ENCODE peak calls at places on chromosomes 1 and 21, in eight cellular contexts. One of them, this sample, is unnamed.

GRCh38 chr1:179366093-179366800 is 476 bp downstream of the AXDND1 start:
- DNase-seq in HCT116: no peak
- DNase-seq in fibroblast of lung: peak; percentile 17
- DNase-seq in mesothelial cell of epicardium: no peak
- DNase-seq in brain microvascular endothelial cell: no peak
- DNase-seq in astrocyte of the spinal cord: peak; percentile 21
- DNase-seq in fibroblast of pulmonary artery: peak; percentile 11
- DNase-seq in left ventricle myocardium inferior: no peak
- DNase-seq in this sample: no peak

GRCh38 chr1:97651201-97651600 is 269.6 kb downstream of the DPYD start:
- DNase-seq in HCT116: no peak
- DNase-seq in fibroblast of lung: peak; percentile 69
- DNase-seq in mesothelial cell of epicardium: no peak
- DNase-seq in brain microvascular endothelial cell: no peak
- DNase-seq in astrocyte of the spinal cord: no peak
- DNase-seq in fibroblast of pulmonary artery: no peak
- DNase-seq in left ventricle myocardium inferior: no peak
- DNase-seq in this sample: no peak

GRCh38 chr1:53319296-53320101 is 8.4 kb downstream of the LRP8 start:
- DNase-seq in HCT116: no peak
- DNase-seq in fibroblast of lung: no peak
- DNase-seq in mesothelial cell of epicardium: no peak
- DNase-seq in brain microvascular endothelial cell: no peak
- DNase-seq in astrocyte of the spinal cord: no peak
- DNase-seq in fibroblast of pulmonary artery: no peak
- DNase-seq in left ventricle myocardium inferior: no peak
- DNase-seq in this sample: no peak

GRCh38 chr1:220371324-220371723 is 99.1 kb upstream of the RAB3GAP2 start:
- DNase-seq in HCT116: peak; percentile 10
- DNase-seq in fibroblast of lung: no peak
- DNase-seq in mesothelial cell of epicardium: no peak
- DNase-seq in brain microvascular endothelial cell: no peak
- DNase-seq in astrocyte of the spinal cord: no peak
- DNase-seq in fibroblast of pulmonary artery: no peak
- DNase-seq in left ventricle myocardium inferior: no peak
- DNase-seq in this sample: no peak

GRCh38 chr21:46000182-46000730 is 18.7 kb downstream of the COL6A1 start:
- DNase-seq in HCT116: no peak
- DNase-seq in fibroblast of lung: no peak
- DNase-seq in mesothelial cell of epicardium: no peak
- DNase-seq in brain microvascular endothelial cell: no peak
- DNase-seq in astrocyte of the spinal cord: no peak
- DNase-seq in fibroblast of pulmonary artery: no peak
- DNase-seq in left ventricle myocardium inferior: peak; percentile 17
- DNase-seq in this sample: no peak

GRCh38 chr1:107530543-107530942 is 389.7 kb downstream of the NTNG1 start:
- DNase-seq in HCT116: no peak
- DNase-seq in fibroblast of lung: peak; percentile 69
- DNase-seq in mesothelial cell of epicardium: no peak
- DNase-seq in brain microvascular endothelial cell: no peak
- DNase-seq in astrocyte of the spinal cord: peak; percentile 13
- DNase-seq in fibroblast of pulmonary artery: no peak
- DNase-seq in left ventricle myocardium inferior: no peak
- DNase-seq in this sample: no peak

GRCh38 chr1:145846191-145846590 is 761 bp downstream of the NUDT17 start:
- DNase-seq in HCT116: no peak
- DNase-seq in fibroblast of lung: peak; percentile 23
- DNase-seq in mesothelial cell of epicardium: no peak
- DNase-seq in brain microvascular endothelial cell: no peak
- DNase-seq in astrocyte of the spinal cord: peak; percentile 32
- DNase-seq in fibroblast of pulmonary artery: peak; percentile 43
- DNase-seq in left ventricle myocardium inferior: no peak
- DNase-seq in this sample: no peak

GRCh38 chr1:43466403-43466802 is 12.7 kb upstream of the HYI start:
- DNase-seq in HCT116: no peak
- DNase-seq in fibroblast of lung: peak; percentile 58
- DNase-seq in mesothelial cell of epicardium: no peak
- DNase-seq in brain microvascular endothelial cell: no peak
- DNase-seq in astrocyte of the spinal cord: peak; percentile 12
- DNase-seq in fibroblast of pulmonary artery: peak; percentile 42
- DNase-seq in left ventricle myocardium inferior: no peak
- DNase-seq in this sample: no peak

GRCh38 chr1:232334811-232335210 is 295.1 kb downstream of the SIPA1L2 start:
- DNase-seq in HCT116: no peak
- DNase-seq in fibroblast of lung: no peak
- DNase-seq in mesothelial cell of epicardium: no peak
- DNase-seq in brain microvascular endothelial cell: no peak
- DNase-seq in astrocyte of the spinal cord: no peak
- DNase-seq in fibroblast of pulmonary artery: no peak
- DNase-seq in left ventricle myocardium inferior: no peak
- DNase-seq in this sample: no peak

GRCh38 chr1:207910678-207911354 is at the start of gene CD34:
- DNase-seq in HCT116: no peak
- DNase-seq in fibroblast of lung: peak; percentile 40
- DNase-seq in mesothelial cell of epicardium: no peak
- DNase-seq in brain microvascular endothelial cell: no peak
- DNase-seq in astrocyte of the spinal cord: no peak
- DNase-seq in fibroblast of pulmonary artery: no peak
- DNase-seq in left ventricle myocardium inferior: peak; percentile 85
- DNase-seq in this sample: no peak

GRCh38 chr1:76278711-76279386 is 204.3 kb downstream of the ST6GALNAC3 start:
- DNase-seq in HCT116: no peak
- DNase-seq in fibroblast of lung: peak; percentile 52
- DNase-seq in mesothelial cell of epicardium: no peak
- DNase-seq in brain microvascular endothelial cell: peak; percentile 28
- DNase-seq in astrocyte of the spinal cord: no peak
- DNase-seq in fibroblast of pulmonary artery: peak; percentile 7
- DNase-seq in left ventricle myocardium inferior: no peak
- DNase-seq in this sample: no peak

GRCh38 chr1:201528631-201529260 is 10.2 kb upstream of the NAV1 start:
- DNase-seq in HCT116: no peak
- DNase-seq in fibroblast of lung: peak; percentile 74
- DNase-seq in mesothelial cell of epicardium: no peak
- DNase-seq in brain microvascular endothelial cell: no peak
- DNase-seq in astrocyte of the spinal cord: no peak
- DNase-seq in fibroblast of pulmonary artery: peak; percentile 37
- DNase-seq in left ventricle myocardium inferior: no peak
- DNase-seq in this sample: no peak

GRCh38 chr1:114758251-114758832 is 558 bp upstream of the CSDE1 start:
- DNase-seq in HCT116: no peak
- DNase-seq in fibroblast of lung: peak; percentile 46
- DNase-seq in mesothelial cell of epicardium: no peak
- DNase-seq in brain microvascular endothelial cell: no peak
- DNase-seq in astrocyte of the spinal cord: peak; percentile 8
- DNase-seq in fibroblast of pulmonary artery: no peak
- DNase-seq in left ventricle myocardium inferior: no peak
- DNase-seq in this sample: no peak

GRCh38 chr1:87506147-87506546 is 177.5 kb downstream of the LMO4 start:
- DNase-seq in HCT116: no peak
- DNase-seq in fibroblast of lung: no peak
- DNase-seq in mesothelial cell of epicardium: no peak
- DNase-seq in brain microvascular endothelial cell: no peak
- DNase-seq in astrocyte of the spinal cord: no peak
- DNase-seq in fibroblast of pulmonary artery: no peak
- DNase-seq in left ventricle myocardium inferior: no peak
- DNase-seq in this sample: no peak

GRCh38 chr1:154837034-154837678 is 32.9 kb downstream of the KCNN3 start:
- DNase-seq in HCT116: no peak
- DNase-seq in fibroblast of lung: no peak
- DNase-seq in mesothelial cell of epicardium: no peak
- DNase-seq in brain microvascular endothelial cell: no peak
- DNase-seq in astrocyte of the spinal cord: no peak
- DNase-seq in fibroblast of pulmonary artery: peak; percentile 40
- DNase-seq in left ventricle myocardium inferior: peak; percentile 62
- DNase-seq in this sample: no peak

GRCh38 chr1:150234647-150235435 is 1.1 kb downstream of the ANP32E start:
- DNase-seq in HCT116: peak; percentile 43
- DNase-seq in fibroblast of lung: peak; percentile 62
- DNase-seq in mesothelial cell of epicardium: no peak
- DNase-seq in brain microvascular endothelial cell: peak; percentile 70
- DNase-seq in astrocyte of the spinal cord: peak; percentile 76
- DNase-seq in fibroblast of pulmonary artery: peak; percentile 58
- DNase-seq in left ventricle myocardium inferior: peak; percentile 85
- DNase-seq in this sample: peak; percentile 42

GRCh38 chr1:150235436-150235851 is 468 bp downstream of the ANP32E start:
- DNase-seq in HCT116: no peak
- DNase-seq in fibroblast of lung: peak; percentile 12
- DNase-seq in mesothelial cell of epicardium: no peak
- DNase-seq in brain microvascular endothelial cell: no peak
- DNase-seq in astrocyte of the spinal cord: peak; percentile 12
- DNase-seq in fibroblast of pulmonary artery: no peak
- DNase-seq in left ventricle myocardium inferior: no peak
- DNase-seq in this sample: no peak

GRCh38 chr1:150237746-150238145 is 1.8 kb upstream of the ANP32E start:
- DNase-seq in HCT116: no peak
- DNase-seq in fibroblast of lung: no peak
- DNase-seq in mesothelial cell of epicardium: no peak
- DNase-seq in brain microvascular endothelial cell: no peak
- DNase-seq in astrocyte of the spinal cord: no peak
- DNase-seq in fibroblast of pulmonary artery: no peak
- DNase-seq in left ventricle myocardium inferior: no peak
- DNase-seq in this sample: no peak

GRCh38 chr1:150236614-150236934 is 662 bp upstream of the ANP32E start:
- DNase-seq in HCT116: no peak
- DNase-seq in fibroblast of lung: no peak
- DNase-seq in mesothelial cell of epicardium: no peak
- DNase-seq in brain microvascular endothelial cell: no peak
- DNase-seq in astrocyte of the spinal cord: no peak
- DNase-seq in fibroblast of pulmonary artery: no peak
- DNase-seq in left ventricle myocardium inferior: no peak
- DNase-seq in this sample: no peak

DNA sequence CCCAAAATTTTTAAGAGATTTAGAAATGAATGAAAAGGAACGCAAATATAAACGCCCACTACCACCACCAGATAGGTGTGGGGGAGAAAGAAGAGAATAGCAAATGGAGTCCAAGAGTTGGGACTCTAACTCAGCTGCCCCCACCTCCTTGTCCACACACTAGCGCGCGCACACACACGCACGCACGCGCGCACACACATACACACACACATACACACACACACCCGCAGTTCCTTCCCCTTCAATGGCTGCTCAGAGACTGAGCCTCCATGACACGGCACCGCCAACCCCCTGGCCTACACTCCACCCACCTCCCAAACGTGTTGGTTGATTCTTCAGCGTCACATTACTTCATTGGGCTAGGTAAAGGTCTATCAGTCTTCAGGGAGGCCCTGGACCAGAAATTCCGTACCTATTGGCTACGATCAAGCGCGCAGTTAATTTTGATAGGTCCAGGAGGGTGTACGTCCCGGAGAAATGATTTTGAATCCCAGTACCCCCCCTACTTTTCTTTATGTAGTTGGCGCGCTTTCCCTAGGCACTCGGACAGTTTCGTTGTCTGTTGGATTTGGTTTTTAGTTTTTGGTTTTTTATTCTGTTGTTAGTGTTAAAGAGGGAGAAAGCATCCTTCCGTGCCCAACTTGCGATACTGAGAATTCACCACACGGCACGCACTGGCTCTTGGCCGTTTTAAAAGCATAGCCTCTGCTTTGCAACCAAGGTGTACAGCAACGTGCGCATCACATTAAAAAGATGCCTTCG is at the start of gene ANP32E:
- DNase-seq in HCT116: peak; percentile 99
- DNase-seq in fibroblast of lung: peak; percentile 100
- DNase-seq in mesothelial cell of epicardium: peak; percentile 76
- DNase-seq in brain microvascular endothelial cell: peak; percentile 100
- DNase-seq in astrocyte of the spinal cord: peak; percentile 100
- DNase-seq in fibroblast of pulmonary artery: peak; percentile 100
- DNase-seq in left ventricle myocardium inferior: peak; percentile 94
- DNase-seq in this sample: peak; percentile 84
- TF ChIP-seq CTCF in HCT116: no peak
- TF ChIP-seq CTCF in fibroblast of lung: peak; percentile 32
- TF ChIP-seq CTCF in mesothelial cell of epicardium: no peak
- TF ChIP-seq CTCF in brain microvascular endothelial cell: no peak
- TF ChIP-seq CTCF in astrocyte of the spinal cord: peak; percentile 2
- TF ChIP-seq CTCF in fibroblast of pulmonary artery: peak; percentile 4
- TF ChIP-seq CTCF in left ventricle myocardium inferior: peak; percentile 33
- TF ChIP-seq CTCF in this sample: no peak

GRCh38 chr1:92159593-92159992 is 58.1 kb upstream of the C1orf146 start:
- DNase-seq in HCT116: no peak
- DNase-seq in fibroblast of lung: no peak
- DNase-seq in mesothelial cell of epicardium: no peak
- DNase-seq in brain microvascular endothelial cell: no peak
- DNase-seq in astrocyte of the spinal cord: no peak
- DNase-seq in fibroblast of pulmonary artery: no peak
- DNase-seq in left ventricle myocardium inferior: no peak
- DNase-seq in this sample: no peak
- TF ChIP-seq CTCF in HCT116: no peak
- TF ChIP-seq CTCF in fibroblast of lung: no peak
- TF ChIP-seq CTCF in mesothelial cell of epicardium: no peak
- TF ChIP-seq CTCF in brain microvascular endothelial cell: no peak
- TF ChIP-seq CTCF in astrocyte of the spinal cord: no peak
- TF ChIP-seq CTCF in fibroblast of pulmonary artery: no peak
- TF ChIP-seq CTCF in left ventricle myocardium inferior: no peak
- TF ChIP-seq CTCF in this sample: no peak

GRCh38 chr1:168789501-168789900 is 60.5 kb upstream of the DPT start:
- DNase-seq in HCT116: no peak
- DNase-seq in fibroblast of lung: no peak
- DNase-seq in mesothelial cell of epicardium: no peak
- DNase-seq in brain microvascular endothelial cell: no peak
- DNase-seq in astrocyte of the spinal cord: no peak
- DNase-seq in fibroblast of pulmonary artery: no peak
- DNase-seq in left ventricle myocardium inferior: no peak
- DNase-seq in this sample: no peak
- TF ChIP-seq CTCF in HCT116: peak; percentile 26
- TF ChIP-seq CTCF in fibroblast of lung: no peak
- TF ChIP-seq CTCF in mesothelial cell of epicardium: no peak
- TF ChIP-seq CTCF in brain microvascular endothelial cell: no peak
- TF ChIP-seq CTCF in astrocyte of the spinal cord: no peak
- TF ChIP-seq CTCF in fibroblast of pulmonary artery: no peak
- TF ChIP-seq CTCF in left ventricle myocardium inferior: peak; percentile 9
- TF ChIP-seq CTCF in this sample: no peak

DNA sequence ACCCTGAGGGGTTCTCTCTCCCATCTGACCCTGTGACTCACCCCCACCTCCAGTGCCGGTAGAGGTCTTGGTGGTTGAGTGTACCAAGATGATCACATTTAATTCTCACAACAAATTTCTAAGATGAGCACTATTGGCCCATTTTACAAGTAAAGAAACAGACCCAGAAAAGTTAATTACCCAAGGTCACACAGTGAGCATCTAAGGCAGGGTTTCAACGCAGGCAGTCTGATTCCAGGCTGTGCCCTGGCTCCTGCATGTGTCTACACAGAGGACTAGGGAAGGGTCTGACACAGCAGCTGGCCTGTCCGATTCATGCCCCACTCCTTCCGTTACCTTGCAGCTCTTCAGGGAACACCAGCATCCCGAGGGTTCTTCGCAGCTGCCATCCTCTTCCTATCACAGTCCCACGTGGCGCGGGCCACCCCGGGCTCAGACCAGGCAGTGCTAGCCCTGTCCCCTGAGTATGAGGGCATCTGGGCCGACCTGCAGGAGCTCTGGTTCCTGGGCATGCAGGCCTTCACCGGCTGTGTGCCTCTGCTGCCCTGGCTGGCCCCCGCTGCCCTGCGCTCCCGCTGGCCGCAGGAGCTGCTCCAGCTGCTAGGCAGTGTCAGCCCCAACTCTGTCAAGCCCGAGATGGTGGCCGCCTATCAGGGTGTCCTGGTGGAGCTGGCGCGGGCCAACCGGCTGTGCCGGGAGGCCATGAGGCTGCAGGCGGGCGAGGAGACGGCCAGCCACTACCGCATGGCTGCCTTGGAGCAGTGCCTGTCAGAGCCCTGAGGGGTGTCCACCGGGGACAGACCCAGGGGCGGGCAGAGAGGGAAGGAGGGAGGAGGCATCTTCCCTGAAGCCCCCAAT is 7.5 kb downstream of the NCDN start:
- DNase-seq in HCT116: no peak
- DNase-seq in fibroblast of lung: no peak
- DNase-seq in mesothelial cell of epicardium: no peak
- DNase-seq in brain microvascular endothelial cell: no peak
- DNase-seq in astrocyte of the spinal cord: no peak
- DNase-seq in fibroblast of pulmonary artery: no peak
- DNase-seq in left ventricle myocardium inferior: no peak
- DNase-seq in this sample: no peak
- TF ChIP-seq CTCF in HCT116: no peak
- TF ChIP-seq CTCF in fibroblast of lung: no peak
- TF ChIP-seq CTCF in mesothelial cell of epicardium: peak; percentile 2
- TF ChIP-seq CTCF in brain microvascular endothelial cell: no peak
- TF ChIP-seq CTCF in astrocyte of the spinal cord: no peak
- TF ChIP-seq CTCF in fibroblast of pulmonary artery: no peak
- TF ChIP-seq CTCF in left ventricle myocardium inferior: peak; percentile 14
- TF ChIP-seq CTCF in this sample: no peak